ENCODE peak calls at places on chromosomes 7 and 10, in five cellular contexts. One of them, this sample, is unnamed.

GRCh38 chr10:121684276-121684675 is 86.0 kb upstream of the FGFR2 start:
- DNase-seq in HFF-Myc: no peak
- DNase-seq in mesothelial cell of epicardium: no peak
- DNase-seq in H9: no peak
- DNase-seq in OCI-LY7: no peak
- DNase-seq in this sample: no peak

GRCh38 chr7:132942721-132943120 is 139.2 kb downstream of the CHCHD3 start:
- DNase-seq in OCI-LY7: no peak
- DNase-seq in HFF-Myc: no peak
- DNase-seq in mesothelial cell of epicardium: no peak
- DNase-seq in H9: no peak
- DNase-seq in this sample: no peak

GRCh38 chr10:131167036-131167860 is 144.3 kb downstream of the TCERG1L start:
- DNase-seq in mesothelial cell of epicardium: no peak
- DNase-seq in H9: peak; percentile 16
- DNase-seq in OCI-LY7: no peak
- DNase-seq in HFF-Myc: no peak
- DNase-seq in this sample: peak; percentile 53

GRCh38 chr7:16603633-16604032 is 41.9 kb downstream of the ANKMY2 start:
- DNase-seq in mesothelial cell of epicardium: no peak
- DNase-seq in OCI-LY7: no peak
- DNase-seq in HFF-Myc: no peak
- DNase-seq in H9: no peak
- DNase-seq in this sample: no peak

GRCh38 chr7:41832936-41833335 is 130.0 kb upstream of the INHBA start:
- DNase-seq in H9: peak; percentile 39
- DNase-seq in mesothelial cell of epicardium: no peak
- DNase-seq in OCI-LY7: no peak
- DNase-seq in HFF-Myc: no peak
- DNase-seq in this sample: no peak

GRCh38 chr10:71726673-71727428 is 7.3 kb upstream of the C10orf105 start:
- DNase-seq in OCI-LY7: peak; percentile 84
- DNase-seq in mesothelial cell of epicardium: no peak
- DNase-seq in H9: no peak
- DNase-seq in HFF-Myc: no peak
- DNase-seq in this sample: no peak

GRCh38 chr10:74593470-74593869 is 232.9 kb upstream of the KAT6B start:
- DNase-seq in mesothelial cell of epicardium: no peak
- DNase-seq in HFF-Myc: peak; percentile 32
- DNase-seq in H9: no peak
- DNase-seq in OCI-LY7: no peak
- DNase-seq in this sample: no peak

GRCh38 chr7:111138196-111138569 is 47.3 kb downstream of the LRRN3 start:
- DNase-seq in OCI-LY7: no peak
- DNase-seq in mesothelial cell of epicardium: no peak
- DNase-seq in HFF-Myc: peak; percentile 65
- DNase-seq in H9: no peak
- DNase-seq in this sample: no peak

GRCh38 chr10:71219918-71220688 is 7.7 kb downstream of the UNC5B start:
- DNase-seq in mesothelial cell of epicardium: no peak
- DNase-seq in HFF-Myc: no peak
- DNase-seq in OCI-LY7: no peak
- DNase-seq in H9: no peak
- DNase-seq in this sample: no peak

GRCh38 chr10:94878649-94879048 is 59.8 kb upstream of the CYP2C9 start:
- DNase-seq in HFF-Myc: no peak
- DNase-seq in OCI-LY7: no peak
- DNase-seq in H9: no peak
- DNase-seq in mesothelial cell of epicardium: no peak
- DNase-seq in this sample: no peak

GRCh38 chr10:122057841-122058240 is 68.9 kb downstream of the TACC2 start:
- DNase-seq in mesothelial cell of epicardium: no peak
- DNase-seq in HFF-Myc: no peak
- DNase-seq in OCI-LY7: no peak
- DNase-seq in H9: no peak
- DNase-seq in this sample: no peak

GRCh38 chr10:100743626-100744135 is 1.7 kb upstream of the PAX2 start:
- DNase-seq in OCI-LY7: peak; percentile 70
- DNase-seq in H9: peak; percentile 71
- DNase-seq in HFF-Myc: peak; percentile 16
- DNase-seq in mesothelial cell of epicardium: no peak
- DNase-seq in this sample: no peak

GRCh38 chr7:142855756-142856564 is 1.1 kb downstream of the EPHB6 start:
- DNase-seq in mesothelial cell of epicardium: no peak
- DNase-seq in OCI-LY7: no peak
- DNase-seq in H9: no peak
- DNase-seq in HFF-Myc: no peak
- DNase-seq in this sample: no peak

GRCh38 chr7:142854505-142855400 is at the start of gene EPHB6:
- DNase-seq in HFF-Myc: no peak
- DNase-seq in OCI-LY7: peak; percentile 38
- DNase-seq in mesothelial cell of epicardium: peak; percentile 71
- DNase-seq in H9: peak; percentile 62
- DNase-seq in this sample: no peak

GRCh38 chr7:142856565-142857245 is 1.8 kb downstream of the EPHB6 start:
- DNase-seq in OCI-LY7: no peak
- DNase-seq in H9: no peak
- DNase-seq in HFF-Myc: no peak
- DNase-seq in mesothelial cell of epicardium: no peak
- DNase-seq in this sample: no peak

GRCh38 chr7:142853739-142854504 is 954 bp upstream of the EPHB6 start:
- DNase-seq in OCI-LY7: peak; percentile 80
- DNase-seq in HFF-Myc: peak; percentile 30
- DNase-seq in mesothelial cell of epicardium: no peak
- DNase-seq in H9: peak; percentile 76
- DNase-seq in this sample: no peak

DNA sequence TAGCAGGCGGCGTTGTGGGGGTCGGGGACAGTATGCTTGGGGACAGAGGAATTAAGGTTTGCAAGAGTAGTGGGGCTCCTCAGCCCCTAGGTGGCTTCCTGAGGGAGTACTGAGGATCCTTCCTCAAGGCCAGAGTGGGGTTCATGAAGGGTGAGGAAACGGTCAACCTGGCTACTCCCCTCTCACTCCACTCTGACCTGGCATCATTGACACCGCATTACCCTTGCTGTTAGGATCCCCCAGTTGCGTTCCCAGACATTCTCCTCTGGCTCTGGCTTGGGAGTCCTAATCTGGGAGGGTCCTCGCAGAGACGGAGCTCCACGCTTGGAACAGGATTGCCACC is 496 bp downstream of the EPHB6 start:
- DNase-seq in OCI-LY7: no peak
- DNase-seq in HFF-Myc: no peak
- DNase-seq in H9: no peak
- DNase-seq in mesothelial cell of epicardium: no peak
- DNase-seq in this sample: no peak
- TF ChIP-seq CTCF in OCI-LY7: no peak
- TF ChIP-seq CTCF in HFF-Myc: no peak
- TF ChIP-seq CTCF in H9: peak; percentile 41
- TF ChIP-seq CTCF in mesothelial cell of epicardium: no peak
- TF ChIP-seq CTCF in this sample: peak; percentile 43

GRCh38 chr10:62511238-62511637 is 137.1 kb downstream of the ZNF365 start:
- DNase-seq in H9: no peak
- DNase-seq in HFF-Myc: no peak
- DNase-seq in mesothelial cell of epicardium: no peak
- DNase-seq in OCI-LY7: no peak
- DNase-seq in this sample: no peak

GRCh38 chr10:62503871-62504270 is 129.7 kb downstream of the ZNF365 start:
- DNase-seq in H9: no peak
- DNase-seq in HFF-Myc: no peak
- DNase-seq in OCI-LY7: no peak
- DNase-seq in mesothelial cell of epicardium: no peak
- DNase-seq in this sample: no peak

GRCh38 chr10:62502995-62503613 is 128.9 kb downstream of the ZNF365 start:
- DNase-seq in mesothelial cell of epicardium: no peak
- DNase-seq in H9: no peak
- DNase-seq in OCI-LY7: no peak
- DNase-seq in HFF-Myc: no peak
- DNase-seq in this sample: no peak

GRCh38 chr10:62501547-62501946 is 127.4 kb downstream of the ZNF365 start:
- DNase-seq in OCI-LY7: no peak
- DNase-seq in H9: no peak
- DNase-seq in HFF-Myc: no peak
- DNase-seq in mesothelial cell of epicardium: no peak
- DNase-seq in this sample: no peak

DNA sequence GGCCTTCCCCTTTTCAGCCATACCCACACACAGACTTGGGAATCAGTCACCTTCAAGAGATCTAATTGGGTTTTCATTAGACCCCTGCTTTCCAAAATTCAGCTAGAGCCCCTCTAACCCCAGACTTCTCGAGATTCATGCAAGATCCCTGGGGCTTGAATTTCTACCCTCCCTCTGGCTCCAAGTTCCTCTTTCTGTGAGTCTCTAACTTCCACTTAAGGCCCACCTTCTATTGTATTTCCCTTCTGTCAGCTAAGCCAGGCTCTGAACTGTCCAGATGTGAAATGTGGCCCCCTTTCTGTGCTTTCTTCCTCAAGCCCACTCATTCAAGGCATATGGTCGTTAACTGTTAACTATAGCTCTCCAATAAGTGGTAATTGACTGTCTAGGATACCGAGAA is 132.2 kb downstream of the ZNF365 start:
- DNase-seq in OCI-LY7: peak; percentile 60
- DNase-seq in H9: no peak
- DNase-seq in mesothelial cell of epicardium: no peak
- DNase-seq in HFF-Myc: no peak
- DNase-seq in this sample: no peak
- TF ChIP-seq CTCF in OCI-LY7: no peak
- TF ChIP-seq CTCF in H9: no peak
- TF ChIP-seq CTCF in mesothelial cell of epicardium: no peak
- TF ChIP-seq CTCF in HFF-Myc: no peak
- TF ChIP-seq CTCF in this sample: no peak

GRCh38 chr10:22779331-22780019 is 65.1 kb upstream of the PIP4K2A start:
- DNase-seq in H9: no peak
- DNase-seq in HFF-Myc: no peak
- DNase-seq in OCI-LY7: no peak
- DNase-seq in mesothelial cell of epicardium: no peak
- DNase-seq in this sample: no peak

GRCh38 chr10:22784668-22785067 is 70.3 kb upstream of the PIP4K2A start:
- DNase-seq in H9: no peak
- DNase-seq in OCI-LY7: no peak
- DNase-seq in HFF-Myc: no peak
- DNase-seq in mesothelial cell of epicardium: no peak
- DNase-seq in this sample: no peak

DNA sequence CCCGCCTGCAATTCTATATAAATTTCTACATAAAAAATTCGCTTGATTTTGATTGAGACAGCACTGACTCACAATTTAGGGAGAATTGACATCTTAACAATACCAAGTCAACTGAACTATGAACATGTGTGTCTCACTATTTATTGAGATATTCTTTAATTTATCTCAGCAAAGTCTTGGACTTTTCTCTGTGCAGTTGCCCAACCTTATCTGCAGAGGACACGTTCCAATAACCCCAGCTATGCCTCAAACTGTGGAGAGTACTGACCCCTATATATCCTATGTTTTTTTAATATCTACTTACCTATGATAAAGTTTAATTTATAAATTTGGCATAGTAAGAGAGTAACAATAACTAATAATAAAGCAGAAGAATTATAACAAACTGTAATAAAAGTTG is 69.4 kb upstream of the PIP4K2A start:
- DNase-seq in H9: no peak
- DNase-seq in HFF-Myc: no peak
- DNase-seq in mesothelial cell of epicardium: no peak
- DNase-seq in OCI-LY7: no peak
- DNase-seq in this sample: no peak
- TF ChIP-seq CTCF in H9: no peak
- TF ChIP-seq CTCF in HFF-Myc: no peak
- TF ChIP-seq CTCF in mesothelial cell of epicardium: no peak
- TF ChIP-seq CTCF in OCI-LY7: no peak
- TF ChIP-seq CTCF in this sample: no peak

GRCh38 chr10:67284589-67284988 is 358.8 kb downstream of the LRRTM3 start:
- DNase-seq in mesothelial cell of epicardium: no peak
- DNase-seq in HFF-Myc: no peak
- DNase-seq in H9: no peak
- DNase-seq in OCI-LY7: no peak
- DNase-seq in this sample: no peak
- TF ChIP-seq CTCF in mesothelial cell of epicardium: peak; percentile 19
- TF ChIP-seq CTCF in HFF-Myc: no peak
- TF ChIP-seq CTCF in H9: no peak
- TF ChIP-seq CTCF in OCI-LY7: no peak
- TF ChIP-seq CTCF in this sample: peak; percentile 49